ENCODE peak calls at places on chromosomes 2 and 18, in five cellular contexts. F, A, W, R and C are unnamed samples.

GRCh38 chr2:74142340-74142739 is 5.4 kb downstream of the BOLA3 start:
- DNase-seq in F (no peak), A (peak; percentile 9), W (no peak), R (peak; percentile 42), C (no peak)

GRCh38 chr18:40738321-40738880 is 1216.6 kb upstream of the PIK3C3 start:
- DNase-seq in F (no peak), A (peak; percentile 9), W (no peak), R (no peak), C (no peak)

GRCh38 chr2:7203056-7203467 is 285.9 kb downstream of the RNF144A start:
- DNase-seq in F (peak; percentile 53), A (peak; percentile 76), W (no peak), R (peak; percentile 71), C (peak; percentile 61)

GRCh38 chr2:49914281-49914680 is 760.0 kb upstream of the FSHR start:
- DNase-seq in F (no peak), A (no peak), W (no peak), R (no peak), C (peak; percentile 21)

GRCh38 chr2:223442874-223443273 is 159.3 kb downstream of the SCG2 start:
- DNase-seq in F (no peak), A (peak; percentile 78), W (no peak), R (no peak), C (no peak)

GRCh38 chr18:56021136-56021813 is 433.3 kb upstream of the TCF4 start:
- DNase-seq in F (no peak), A (no peak), W (no peak), R (no peak), C (no peak)

GRCh38 chr2:206456078-206456769 is 12.9 kb downstream of the ADAM23 start:
- DNase-seq in F (peak; percentile 61), A (no peak), W (no peak), R (no peak), C (no peak)

GRCh38 chr2:241690202-241690717 is 3.6 kb upstream of the DTYMK start:
- DNase-seq in F (no peak), A (no peak), W (no peak), R (no peak), C (no peak)

GRCh38 chr2:171482308-171482707 is 40.0 kb upstream of the CYBRD1 start:
- DNase-seq in F (no peak), A (peak; percentile 16), W (no peak), R (no peak), C (no peak)

GRCh38 chr2:232787806-232788205 is 11.4 kb upstream of the KCNJ13 start:
- DNase-seq in F (no peak), A (no peak), W (no peak), R (no peak), C (no peak)

GRCh38 chr18:74644713-74645112 is 47.0 kb downstream of the ZNF407 start:
- DNase-seq in F (no peak), A (no peak), W (no peak), R (no peak), C (no peak)

GRCh38 chr2:73979686-73980085 is 5.0 kb upstream of the TET3 start:
- DNase-seq in F (no peak), A (peak; percentile 86), W (no peak), R (no peak), C (peak; percentile 31)

GRCh38 chr18:58314284-58314683 is 270.3 kb downstream of the NEDD4L start:
- DNase-seq in F (no peak), A (peak; percentile 83), W (no peak), R (no peak), C (peak; percentile 49)

GRCh38 chr18:10543277-10543676 is 17.4 kb downstream of the NAPG start:
- DNase-seq in F (no peak), A (peak; percentile 21), W (no peak), R (no peak), C (no peak)

GRCh38 chr2:119693967-119694366 is 15.0 kb downstream of the TMEM177 start:
- DNase-seq in F (no peak), A (no peak), W (no peak), R (no peak), C (no peak)

GRCh38 chr2:233519787-233520611 is 46.6 kb downstream of the USP40 start:
- DNase-seq in F (no peak), A (no peak), W (no peak), R (no peak), C (no peak)

GRCh38 chr2:223459328-223459939 is 142.7 kb downstream of the SCG2 start:
- DNase-seq in F (no peak), A (peak; percentile 70), W (no peak), R (peak; percentile 12), C (no peak)

GRCh38 chr2:122273785-122274419 is 518.5 kb downstream of the TSN start:
- DNase-seq in F (no peak), A (no peak), W (no peak), R (no peak), C (no peak)

GRCh38 chr18:79868168-79868784 is 70.5 kb downstream of the KCNG2 start:
- DNase-seq in F (no peak), A (no peak), W (no peak), R (no peak), C (no peak)

GRCh38 chr2:101048756-101049155 is 46.7 kb downstream of the RPL31 start:
- DNase-seq in F (no peak), A (no peak), W (no peak), R (no peak), C (no peak)

GRCh38 chr2:45353879-45354278 is 257.2 kb downstream of the SRBD1 start:
- DNase-seq in F (no peak), A (peak; percentile 94), W (no peak), R (no peak), C (no peak)

GRCh38 chr18:63961430-63961980 is 8.4 kb upstream of the SERPINB8 start:
- DNase-seq in F (no peak), A (no peak), W (no peak), R (no peak), C (no peak)

GRCh38 chr2:173891315-173892037 is 73.7 kb downstream of the SP3 start:
- DNase-seq in F (no peak), A (no peak), W (no peak), R (no peak), C (no peak)

GRCh38 chr18:57581301-57581934 is 5.1 kb downstream of the FECH start:
- DNase-seq in F (peak; percentile 41), A (no peak), W (no peak), R (no peak), C (no peak)

GRCh38 chr2:128642316-128642715 is 323.6 kb upstream of the HS6ST1 start:
- DNase-seq in F (no peak), A (no peak), W (no peak), R (no peak), C (no peak)

GRCh38 chr2:160270571-160271113 is 70.6 kb upstream of the ITGB6 start:
- DNase-seq in F (peak; percentile 38), A (no peak), W (no peak), R (peak; percentile 15), C (peak; percentile 80)

GRCh38 chr2:98768765-98769476 is 38.0 kb upstream of the MGAT4A start:
- DNase-seq in F (no peak), A (peak; percentile 52), W (no peak), R (no peak), C (peak; percentile 33)

GRCh38 chr2:9166579-9167392 is 39.8 kb upstream of the ASAP2 start:
- DNase-seq in F (no peak), A (no peak), W (no peak), R (no peak), C (no peak)

GRCh38 chr2:217568289-217568985 is 434.4 kb downstream of the TNS1 start:
- DNase-seq in F (no peak), A (peak; percentile 18), W (no peak), R (no peak), C (no peak)

GRCh38 chr2:110946892-110947291 is 173.8 kb upstream of the BCL2L11 start:
- DNase-seq in F (peak; percentile 11), A (no peak), W (no peak), R (no peak), C (no peak)

GRCh38 chr2:163667064-163667887 is 68.5 kb downstream of the FIGN start:
- DNase-seq in F (no peak), A (peak; percentile 97), W (no peak), R (no peak), C (no peak)

GRCh38 chr2:218785103-218785502 is 3.2 kb downstream of the CYP27A1 start:
- DNase-seq in F (peak; percentile 50), A (no peak), W (no peak), R (no peak), C (peak; percentile 55)

GRCh38 chr2:45944075-45944474 is 292.6 kb downstream of the PRKCE start:
- DNase-seq in F (no peak), A (peak; percentile 79), W (no peak), R (no peak), C (no peak)

GRCh38 chr2:151570191-151570590 is 160.5 kb downstream of the RIF1 start:
- DNase-seq in F (no peak), A (no peak), W (no peak), R (no peak), C (no peak)
- TF ChIP-seq CTCF in F (no peak), A (no peak), W (no peak), R (no peak), C (no peak)

GRCh38 chr2:221370076-221370941 is 201.8 kb downstream of the EPHA4 start:
- DNase-seq in F (no peak), A (no peak), W (no peak), R (no peak), C (no peak)

GRCh38 chr2:221374234-221374633 is 197.9 kb downstream of the EPHA4 start:
- DNase-seq in F (no peak), A (no peak), W (no peak), R (no peak), C (no peak)

GRCh38 chr2:221371347-221371746 is 200.8 kb downstream of the EPHA4 start:
- DNase-seq in F (no peak), A (no peak), W (no peak), R (no peak), C (no peak)

GRCh38 chr2:221370942-221371221 is 201.2 kb downstream of the EPHA4 start:
- DNase-seq in F (no peak), A (no peak), W (no peak), R (no peak), C (no peak)

DNA sequence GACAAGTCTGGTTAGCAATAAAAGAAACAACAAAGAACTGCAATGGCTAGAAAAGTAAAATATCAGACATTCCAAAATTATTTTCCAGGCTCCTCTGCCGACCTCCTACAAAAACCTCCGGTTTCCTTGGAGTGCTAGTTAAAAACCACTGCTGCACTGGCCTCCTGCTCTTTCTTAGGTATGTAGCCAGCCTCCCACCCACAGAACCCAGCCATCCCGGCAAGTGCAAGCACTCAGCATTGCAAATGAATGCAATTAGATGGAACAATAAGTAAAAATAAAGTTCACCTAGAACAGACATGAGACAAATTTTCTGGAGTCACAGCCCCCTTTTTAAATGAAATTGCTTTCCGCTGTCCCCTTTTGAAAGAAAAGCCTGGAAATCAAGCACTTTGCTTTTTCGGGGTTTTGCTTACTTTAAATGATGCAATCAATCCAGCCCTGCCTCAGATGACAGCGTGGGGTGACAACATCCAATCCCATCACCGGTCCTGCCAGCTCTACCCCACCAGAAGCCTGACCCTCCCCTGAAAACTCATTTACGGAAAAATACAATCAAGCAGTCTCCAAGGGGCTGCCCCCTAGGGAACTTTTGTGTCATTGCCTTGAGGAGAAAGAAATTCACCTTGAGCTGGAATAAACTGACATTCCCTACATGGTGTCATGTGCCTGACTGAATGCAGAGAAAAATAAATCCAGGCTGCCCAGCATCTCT is 199.8 kb downstream of the EPHA4 start:
- DNase-seq in F (no peak), A (no peak), W (no peak), R (no peak), C (no peak)
- TF ChIP-seq CTCF in F (no peak), A (no peak), W (no peak), R (no peak), C (no peak)

GRCh38 chr2:54176577-54176976 is 61.2 kb downstream of the ACYP2 start:
- DNase-seq in F (peak; percentile 25), A (peak; percentile 68), W (peak; percentile 37), R (peak; percentile 38), C (peak; percentile 42)
- TF ChIP-seq CTCF in F (no peak), A (peak; percentile 66), W (peak; percentile 50), R (peak; percentile 63), C (no peak)

GRCh38 chr2:134466141-134466540 is 212.3 kb downstream of the MGAT5 start:
- DNase-seq in F (peak; percentile 59), A (peak; percentile 37), W (no peak), R (peak; percentile 46), C (peak; percentile 74)
- TF ChIP-seq CTCF in F (no peak), A (peak; percentile 31), W (peak; percentile 42), R (peak; percentile 16), C (no peak)